ENCODE peak calls at places on chromosomes 13 and 19, in six cellular contexts. T, D, L, Y, G and Z are unnamed samples.

GRCh38 chr13:34926513-34926912 is 15.6 kb upstream of the NBEA start:
- DNase-seq in T (peak; percentile 50), D (no peak), L (no peak), Y (no peak), G (peak; percentile 31), Z (peak; percentile 15)

GRCh38 chr13:48579167-48579918 is 46.5 kb upstream of the RCBTB2 start:
- DNase-seq in T (no peak), D (no peak), L (no peak), Y (no peak), G (no peak), Z (no peak)

GRCh38 chr19:277581-278165 is 13.5 kb downstream of the PLPP2 start:
- DNase-seq in T (no peak), D (no peak), L (peak; percentile 17), Y (no peak), G (no peak), Z (no peak)

GRCh38 chr19:6587093-6587820 is 3.7 kb downstream of the CD70 start:
- DNase-seq in T (no peak), D (no peak), L (no peak), Y (no peak), G (peak; percentile 14), Z (no peak)

GRCh38 chr19:46990998-46991676 is 28.5 kb upstream of the NPAS1 start:
- DNase-seq in T (peak; percentile 76), D (peak; percentile 58), L (peak; percentile 89), Y (peak; percentile 73), G (peak; percentile 90), Z (peak; percentile 80)

GRCh38 chr13:50693755-50694154 is 149.7 kb downstream of the DLEU7 start:
- DNase-seq in T (no peak), D (no peak), L (no peak), Y (no peak), G (peak; percentile 31), Z (peak; percentile 51)

GRCh38 chr13:41276824-41277223 is 13.4 kb upstream of the MTRF1 start:
- DNase-seq in T (no peak), D (no peak), L (no peak), Y (no peak), G (no peak), Z (no peak)

GRCh38 chr13:109700176-109700575 is 86.2 kb downstream of the IRS2 start:
- DNase-seq in T (no peak), D (no peak), L (peak; percentile 81), Y (peak; percentile 95), G (peak; percentile 49), Z (peak; percentile 77)

GRCh38 chr19:42657551-42657950 is 62.8 kb upstream of the CEACAM8 start:
- DNase-seq in T (peak; percentile 40), D (no peak), L (no peak), Y (no peak), G (peak; percentile 58), Z (no peak)